ENCODE peak calls at places on chromosomes 12 and 14, in ten cellular contexts. S is heart right ventricle, F is aorta, L is mammary epithelial cell, Q is breast epithelium, M is fibroblast of lung, I is lung, V is transverse colon, K is SJSA1, Z is GM23248. D is an unnamed sample. For H3K36me3 and H3K27me3, the result is how much of the 10 kb centered on the place peaks cover.

GRCh38 chr12:76198839-76199238 is 114.4 kb upstream of the NAP1L1 start:
- DNase-seq in Z (no peak), M (no peak), V (no peak), Q (no peak), I (no peak), K (no peak), S (no peak), L (no peak), F (no peak), D (no peak)

GRCh38 chr12:1922075-1922709 is 3.7 kb upstream of the CACNA2D4 start:
- DNase-seq in L (no peak), S (no peak), M (no peak), Z (no peak), F (no peak), K (no peak), Q (no peak), I (peak), V (peak), D (no peak)

GRCh38 chr12:58887071-58887470 is 33.2 kb downstream of the LRIG3 start:
- DNase-seq in I (no peak), S (no peak), L (no peak), Q (no peak), M (no peak), F (no peak), Z (no peak), V (no peak), K (no peak), D (no peak)

GRCh38 chr12:108333898-108334699 is 5.0 kb downstream of the CMKLR1 start:
- DNase-seq in I (no peak), L (peak), M (peak), Q (no peak), F (peak), V (no peak), S (no peak), Z (peak), K (no peak), D (no peak)

GRCh38 chr12:103560604-103561101 is 26.4 kb upstream of the STAB2 start:
- DNase-seq in Q (no peak), S (no peak), I (no peak), V (no peak), K (peak), M (peak), F (no peak), L (peak), Z (peak), D (peak)

GRCh38 chr12:12505544-12506501 is 56.8 kb downstream of the DUSP16 start:
- DNase-seq in K (peak), I (no peak), M (peak), L (no peak), Q (no peak), F (no peak), S (no peak), Z (peak), V (no peak), D (no peak)

GRCh38 chr14:52877628-52878027 is 73.2 kb downstream of the FERMT2 start:
- DNase-seq in K (no peak), I (no peak), M (peak), Q (no peak), L (no peak), F (no peak), V (no peak), S (no peak), Z (peak), D (no peak)

GRCh38 chr12:89267404-89267803 is 84.9 kb downstream of the DUSP6 start:
- DNase-seq in Z (no peak), M (no peak), Q (no peak), K (no peak), I (no peak), V (no peak), S (no peak), L (no peak), F (no peak), D (no peak)

GRCh38 chr12:106123551-106123991 is 15.2 kb downstream of the NUAK1 start:
- DNase-seq in M (no peak), L (no peak), Q (no peak), K (peak), S (peak), I (no peak), F (peak), V (peak), Z (peak), D (peak)

GRCh38 chr14:90523544-90523943 is 126.7 kb downstream of the CALM1 start:
- DNase-seq in Z (peak), L (no peak), Q (no peak), M (peak), V (no peak), I (no peak), S (no peak), F (peak), K (peak), D (no peak)

GRCh38 chr14:74401504-74402241 is 24.3 kb downstream of the SYNDIG1L start:
- DNase-seq in L (no peak), Z (peak), Q (no peak), K (no peak), V (peak), I (no peak), M (no peak), S (peak), F (no peak), D (peak)

GRCh38 chr14:52882824-52883223 is 68.0 kb downstream of the FERMT2 start:
- DNase-seq in Z (no peak), I (no peak), K (no peak), M (no peak), S (no peak), F (no peak), Q (no peak), V (no peak), L (no peak), D (no peak)

GRCh38 chr12:94326727-94327126 is 132.9 kb downstream of the CEP83 start:
- DNase-seq in Z (peak), F (no peak), K (peak), V (no peak), Q (no peak), S (no peak), M (peak), I (no peak), L (peak), D (no peak)

GRCh38 chr12:102769323-102769916 is 147.6 kb downstream of the PAH start:
- DNase-seq in I (peak), M (peak), F (no peak), S (peak), Z (peak), L (peak), Q (no peak), V (peak), K (peak), D (peak)

GRCh38 chr12:15621140-15621539 is 168.0 kb downstream of the EPS8 start:
- DNase-seq in I (no peak), S (no peak), M (no peak), L (no peak), V (no peak), Z (no peak), Q (no peak), F (no peak), K (peak), D (no peak)

GRCh38 chr12:28177862-28178261 is 12.4 kb upstream of the CCDC91 start:
- DNase-seq in I (no peak), Z (no peak), L (no peak), S (no peak), M (no peak), Q (no peak), V (no peak), F (no peak), K (no peak), D (no peak)

GRCh38 chr12:117875652-117876491 is 92.9 kb downstream of the KSR2 start:
- DNase-seq in F (no peak), Z (peak), M (peak), K (no peak), S (peak), I (no peak), L (no peak), V (no peak), Q (no peak), D (peak)

GRCh38 chr14:23512156-23512555 is 39.4 kb downstream of the ZFHX2 start:
- DNase-seq in K (no peak), Q (no peak), I (no peak), M (peak), L (no peak), V (no peak), Z (peak), F (no peak), S (no peak), D (no peak)

GRCh38 chr12:46218509-46219095 is 50.2 kb downstream of the SLC38A1 start:
- DNase-seq in S (no peak), Z (no peak), V (peak), L (peak), F (no peak), K (no peak), I (no peak), Q (no peak), M (no peak), D (no peak)

GRCh38 chr12:65611396-65611795 is 212.9 kb upstream of the HMGA2 start:
- DNase-seq in S (no peak), I (no peak), F (no peak), Q (no peak), V (no peak), M (no peak), Z (no peak), K (no peak), L (no peak), D (no peak)

GRCh38 chr12:104499207-104499606 is 42.5 kb downstream of the CHST11 start:
- DNase-seq in I (no peak), K (no peak), Z (no peak), Q (no peak), F (no peak), M (no peak), S (no peak), V (no peak), L (no peak), D (no peak)

GRCh38 chr12:118029166-118029565 is 12.7 kb downstream of the RFC5 start:
- DNase-seq in S (no peak), Z (no peak), M (no peak), L (no peak), Q (no peak), V (no peak), F (no peak), K (no peak), I (no peak), D (no peak)

GRCh38 chr12:12405882-12406281 is 49.0 kb downstream of the BORCS5 start:
- DNase-seq in Q (peak), L (peak), S (peak), V (peak), K (no peak), I (peak), F (no peak), Z (peak), M (peak), D (no peak)

GRCh38 chr12:103677341-103677740 is 90.3 kb downstream of the STAB2 start:
- DNase-seq in V (peak), Z (no peak), I (no peak), F (no peak), M (no peak), S (no peak), K (no peak), Q (peak), L (peak), D (no peak)

GRCh38 chr14:32300146-32300545 is 29.0 kb upstream of the AKAP6 start:
- DNase-seq in M (no peak), K (no peak), L (no peak), V (no peak), F (no peak), S (peak), Q (no peak), Z (no peak), I (no peak), D (peak)

GRCh38 chr12:85029456-85029855 is 6.6 kb downstream of the TSPAN19 start:
- DNase-seq in F (no peak), V (no peak), M (peak), Q (no peak), Z (peak), I (no peak), K (no peak), S (no peak), L (peak), D (no peak)

GRCh38 chr12:11633968-11634367 is 15.5 kb upstream of the ETV6 start:
- DNase-seq in V (no peak), L (peak), F (no peak), K (peak), Q (no peak), S (no peak), Z (peak), M (peak), I (no peak), D (no peak)

GRCh38 chr12:52046859-52047258 is 4.4 kb upstream of the NR4A1 start:
- DNase-seq in I (no peak), M (no peak), Z (no peak), S (no peak), K (no peak), V (no peak), L (no peak), F (no peak), Q (no peak), D (no peak)

GRCh38 chr14:88208858-88209257 is 114.2 kb downstream of the KCNK10 start:
- DNase-seq in K (no peak), M (no peak), L (no peak), V (no peak), I (no peak), F (no peak), Q (no peak), S (no peak), Z (no peak), D (no peak)
- H3K36me3 ChIP-seq in K (under half), M (under half), L (under half), V (under half), I (under half), F (under half), Q (under half), S (under half), Z (under half), D (under half)

GRCh38 chr12:130164216-130164542 is 1.9 kb downstream of the FZD10 start:
- DNase-seq in M (no peak), K (no peak), Q (no peak), L (no peak), F (peak), V (no peak), I (no peak), S (no peak), Z (no peak), D (no peak)
- H3K27me3 ChIP-seq in M (under half), K (under half), Q (under half), L (under half), F (under half), V (half or more), I (under half), S (under half), Z (under half), D (under half)

GRCh38 chr14:68879841-68880575 is 87.1 kb upstream of the ZFP36L1 start:
- DNase-seq in L (no peak), Z (no peak), K (no peak), S (no peak), V (no peak), F (no peak), Q (no peak), I (no peak), M (no peak), D (no peak)
- H3K36me3 ChIP-seq in L (half or more), Z (half or more), K (half or more), S (half or more), V (half or more), F (under half), Q (under half), I (under half), M (half or more), D (half or more)

GRCh38 chr14:69441948-69442347 is 42.6 kb upstream of the PLEKHD1 start:
- DNase-seq in K (no peak), Q (no peak), V (no peak), S (no peak), F (no peak), Z (no peak), L (no peak), M (no peak), I (no peak), D (no peak)
- H3K27me3 ChIP-seq in K (under half), Q (under half), V (under half), S (under half), F (under half), Z (under half), L (under half), M (under half), I (under half), D (under half)

GRCh38 chr14:64440494-64440893 is 24.8 kb upstream of the AKAP5 start:
- DNase-seq in F (no peak), M (no peak), V (no peak), L (no peak), K (no peak), Z (peak), I (no peak), S (no peak), Q (no peak), D (no peak)

GRCh38 chr14:64447890-64448667 is 17.2 kb upstream of the AKAP5 start:
- DNase-seq in L (no peak), F (no peak), K (no peak), V (no peak), S (no peak), M (peak), Z (no peak), I (no peak), Q (no peak), D (no peak)

GRCh38 chr14:64442300-64442988 is 22.9 kb upstream of the AKAP5 start:
- DNase-seq in Q (no peak), L (no peak), K (no peak), V (no peak), F (no peak), Z (no peak), S (no peak), M (no peak), I (peak), D (no peak)

GRCh38 chr14:64444984-64445845 is 20.1 kb upstream of the AKAP5 start:
- DNase-seq in Z (peak), I (no peak), F (no peak), S (no peak), Q (no peak), K (peak), V (peak), L (peak), M (peak), D (peak)

DNA sequence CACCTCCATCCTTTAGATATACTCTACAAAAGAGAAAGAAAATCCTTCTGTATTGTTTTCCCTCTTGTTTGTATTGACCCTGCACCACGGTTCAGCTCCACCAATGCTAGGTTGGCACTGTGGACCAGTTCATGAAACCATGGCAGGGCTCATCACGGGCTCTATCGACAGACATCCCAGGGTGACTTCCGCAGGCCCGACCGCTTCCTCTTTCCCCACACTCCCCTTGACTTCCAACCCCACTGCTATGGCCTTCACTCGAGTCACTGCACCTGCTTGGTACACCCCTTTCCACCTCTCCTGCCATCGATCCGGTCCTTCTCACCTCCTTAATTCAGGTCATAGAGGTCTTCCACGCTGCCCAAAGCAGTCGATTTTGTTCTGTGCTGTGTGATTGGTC is 21.2 kb upstream of the AKAP5 start:
- DNase-seq in M (no peak), V (no peak), I (no peak), Z (no peak), Q (no peak), K (no peak), S (no peak), F (no peak), L (no peak), D (no peak)
- H3K36me3 ChIP-seq in M (under half), V (under half), I (under half), Z (under half), Q (under half), K (half or more), S (half or more), F (under half), L (under half), D (half or more)

GRCh38 chr14:60637490-60638452 is 11.5 kb downstream of the SIX1 start:
- DNase-seq in M (peak), V (no peak), K (no peak), Q (no peak), S (no peak), L (no peak), Z (peak), F (no peak), I (no peak), D (peak)
- H3K27me3 ChIP-seq in M (under half), V (half or more), K (under half), Q (under half), S (under half), L (under half), Z (under half), F (under half), I (under half), D (under half)

DNA sequence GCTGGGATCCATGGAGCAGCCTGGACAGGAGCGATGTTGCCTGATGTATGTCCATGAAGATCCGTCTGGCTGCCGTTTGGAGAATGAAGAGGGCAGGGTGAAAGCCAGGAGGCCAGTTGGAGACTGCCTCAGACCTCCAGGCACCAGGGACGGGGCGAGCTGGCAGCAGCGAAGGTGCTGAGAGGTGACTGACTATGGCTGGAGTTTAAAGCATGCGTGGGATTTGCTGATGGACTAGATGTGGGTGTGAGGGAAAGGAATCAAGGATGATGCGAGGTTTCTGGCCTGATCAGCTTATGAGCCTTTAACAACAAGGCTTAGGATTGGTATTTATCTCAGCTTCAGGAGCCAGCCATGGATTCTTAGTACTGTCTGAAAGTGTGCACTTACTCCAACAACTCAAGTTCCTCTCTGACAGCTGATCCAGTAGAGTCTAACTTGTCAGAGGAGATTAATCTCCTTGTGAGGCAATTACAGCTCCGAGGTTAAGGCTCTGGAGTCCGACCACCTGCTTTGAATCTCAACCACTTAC is 49.4 kb downstream of the DYNC1H1 start:
- DNase-seq in F (no peak), Q (no peak), Z (peak), I (no peak), S (no peak), V (no peak), L (no peak), K (no peak), M (no peak), D (no peak)
- H3K36me3 ChIP-seq in F (under half), Q (under half), Z (half or more), I (half or more), S (half or more), V (half or more), L (half or more), K (half or more), M (half or more), D (half or more)

D was measured in SJCRH30.